ENCODE peak calls at places on chromosomes 13 and 19, in four cellular contexts. K, A, M and P are unnamed samples.

GRCh38 chr13:23797276-23797903 is 91.8 kb downstream of the MIPEP start:
- DNase-seq in K (no peak), A (no peak), M (no peak), P (no peak)

GRCh38 chr19:41588497-41589209 is 12.7 kb downstream of the CEACAM21 start:
- DNase-seq in M (peak), K (no peak), A (peak), P (no peak)

GRCh38 chr19:40750035-40750284 is 317 bp downstream of the ACTMAP start:
- DNase-seq in K (no peak), A (no peak), M (no peak), P (peak)

GRCh38 chr19:55242517-55242916 is 14.0 kb upstream of the TMEM86B start:
- DNase-seq in M (no peak), K (no peak), A (no peak), P (no peak)

GRCh38 chr13:42312817-42313431 is 41.0 kb downstream of the AKAP11 start:
- DNase-seq in K (no peak), M (no peak), A (no peak), P (no peak)

GRCh38 chr13:99601535-99601934 is 100.3 kb downstream of the TM9SF2 start:
- DNase-seq in A (no peak), K (no peak), M (no peak), P (no peak)

GRCh38 chr19:2051771-2052704 is 994 bp upstream of the MKNK2 start:
- DNase-seq in M (no peak), K (no peak), A (no peak), P (no peak)

GRCh38 chr19:32917612-32917996 is 48.0 kb upstream of the SLC7A9 start:
- DNase-seq in K (no peak), M (no peak), A (no peak), P (no peak)

GRCh38 chr13:20106751-20107150 is 54.1 kb downstream of the GJA3 start:
- DNase-seq in M (no peak), A (no peak), K (no peak), P (no peak)

GRCh38 chr19:4600893-4601292 is 38.4 kb upstream of the TNFAIP8L1 start:
- DNase-seq in K (no peak), M (no peak), A (no peak), P (no peak)

GRCh38 chr13:39890537-39890936 is 235.1 kb downstream of the COG6 start:
- DNase-seq in M (no peak), A (no peak), K (no peak), P (no peak)

GRCh38 chr19:6826281-6826920 is 53.9 kb downstream of the VAV1 start:
- DNase-seq in A (no peak), M (no peak), K (no peak), P (no peak)

GRCh38 chr19:3389876-3390361 is 23.5 kb downstream of the NFIC start:
- DNase-seq in A (no peak), M (no peak), K (no peak), P (no peak)

GRCh38 chr19:45119582-45119981 is 26.6 kb downstream of the PPP1R37 start:
- DNase-seq in M (no peak), A (no peak), K (no peak), P (no peak)

GRCh38 chr19:58409010-58409790 is 751 bp downstream of the ZNF584 start:
- DNase-seq in A (no peak), M (no peak), K (no peak), P (no peak)

GRCh38 chr19:18939922-18940775 is 868 bp downstream of the HOMER3 start:
- DNase-seq in M (peak), K (no peak), A (peak), P (peak)

GRCh38 chr19:6374179-6374709 is 1.5 kb downstream of the PSPN start:
- DNase-seq in M (no peak), K (no peak), A (no peak), P (no peak)

GRCh38 chr19:46830864-46831263 is 19.8 kb downstream of the AP2S1 start:
- DNase-seq in K (no peak), M (no peak), A (no peak), P (no peak)

GRCh38 chr19:29384676-29385075 is 141.1 kb upstream of the VSTM2B start:
- DNase-seq in K (no peak), M (no peak), A (no peak), P (no peak)

GRCh38 chr13:33194820-33195692 is 90.5 kb downstream of the STARD13 start:
- DNase-seq in K (no peak), M (no peak), A (no peak), P (no peak)

GRCh38 chr19:38869836-38870607 is 8.1 kb downstream of the RINL start:
- DNase-seq in K (peak), A (peak), M (peak), P (peak)

GRCh38 chr13:51674276-51674675 is 90.0 kb downstream of the WDFY2 start:
- DNase-seq in K (no peak), M (no peak), A (peak), P (no peak)

GRCh38 chr13:32318072-32318471 is 2.8 kb downstream of the BRCA2 start:
- DNase-seq in M (no peak), A (no peak), K (no peak), P (no peak)

GRCh38 chr13:67827992-67828391 is 597.9 kb upstream of the PCDH9 start:
- DNase-seq in M (no peak), K (no peak), A (no peak), P (no peak)

GRCh38 chr19:43609872-43610271 is 2.0 kb upstream of the SRRM5 start:
- DNase-seq in A (no peak), M (no peak), K (no peak), P (no peak)

GRCh38 chr19:40614595-40615411 is 13.6 kb downstream of the LTBP4 start:
- DNase-seq in K (no peak), A (peak), M (no peak), P (peak)

GRCh38 chr13:104106705-104107393 is 1040.6 kb upstream of the SLC10A2 start:
- DNase-seq in K (no peak), M (no peak), A (no peak), P (no peak)

GRCh38 chr19:55424518-55424917 is 16.9 kb upstream of the UBE2S start:
- DNase-seq in A (no peak), K (no peak), M (no peak), P (no peak)

GRCh38 chr13:51451467-51452390 is 1.1 kb downstream of the INTS6 start:
- DNase-seq in A (peak), K (no peak), M (peak), P (peak)

GRCh38 chr13:98582947-98583346 is 6.0 kb upstream of the STK24 start:
- DNase-seq in M (no peak), K (no peak), A (peak), P (no peak)

GRCh38 chr19:17075860-17076538 is 422 bp downstream of the MYO9B start:
- DNase-seq in M (peak), A (peak), K (no peak), P (no peak)

GRCh38 chr13:40381935-40382764 is 284.3 kb downstream of the FOXO1 start:
- DNase-seq in K (no peak), M (no peak), A (no peak), P (peak)

GRCh38 chr19:43470288-43470687 is 4.9 kb upstream of the LYPD3 start:
- DNase-seq in K (no peak), M (no peak), A (no peak), P (no peak)

GRCh38 chr19:40466219-40467006 is at the start of gene SPTBN4:
- DNase-seq in K (no peak), A (no peak), M (no peak), P (peak)

GRCh38 chr19:41906916-41907680 is 21.2 kb downstream of the ERFL start:
- DNase-seq in M (no peak), A (no peak), K (no peak), P (no peak)

GRCh38 chr13:91079190-91079589 is 268.3 kb upstream of the MIR17HG start:
- DNase-seq in K (no peak), A (no peak), M (no peak), P (no peak)

GRCh38 chr19:18865973-18866799 is 29.8 kb downstream of the CERS1 start:
- DNase-seq in A (peak), M (peak), K (peak), P (no peak)

GRCh38 chr19:56748443-56748842 is 76.9 kb upstream of the ZNF835 start:
- DNase-seq in M (no peak), A (no peak), K (no peak), P (no peak)
- TF ChIP-seq CTCF in M (no peak), A (no peak), K (peak), P (peak)

GRCh38 chr19:13953021-13953531 is 767 bp downstream of the DCAF15 start:
- DNase-seq in A (peak), K (no peak), M (peak), P (no peak)
- TF ChIP-seq CTCF in A (no peak), K (no peak), M (no peak), P (no peak)

GRCh38 chr13:30412351-30412750 is 9.9 kb upstream of the UBE2L5 start:
- DNase-seq in A (no peak), K (no peak), M (no peak), P (no peak)

GRCh38 chr13:30410705-30411125 is 11.6 kb upstream of the UBE2L5 start:
- DNase-seq in K (no peak), M (no peak), A (no peak), P (no peak)

GRCh38 chr13:30406779-30407416 is 15.4 kb upstream of the UBE2L5 start:
- DNase-seq in M (no peak), A (no peak), K (no peak), P (no peak)

GRCh38 chr13:30409911-30410704 is 12.2 kb upstream of the UBE2L5 start:
- DNase-seq in A (no peak), K (no peak), M (no peak), P (no peak)

DNA sequence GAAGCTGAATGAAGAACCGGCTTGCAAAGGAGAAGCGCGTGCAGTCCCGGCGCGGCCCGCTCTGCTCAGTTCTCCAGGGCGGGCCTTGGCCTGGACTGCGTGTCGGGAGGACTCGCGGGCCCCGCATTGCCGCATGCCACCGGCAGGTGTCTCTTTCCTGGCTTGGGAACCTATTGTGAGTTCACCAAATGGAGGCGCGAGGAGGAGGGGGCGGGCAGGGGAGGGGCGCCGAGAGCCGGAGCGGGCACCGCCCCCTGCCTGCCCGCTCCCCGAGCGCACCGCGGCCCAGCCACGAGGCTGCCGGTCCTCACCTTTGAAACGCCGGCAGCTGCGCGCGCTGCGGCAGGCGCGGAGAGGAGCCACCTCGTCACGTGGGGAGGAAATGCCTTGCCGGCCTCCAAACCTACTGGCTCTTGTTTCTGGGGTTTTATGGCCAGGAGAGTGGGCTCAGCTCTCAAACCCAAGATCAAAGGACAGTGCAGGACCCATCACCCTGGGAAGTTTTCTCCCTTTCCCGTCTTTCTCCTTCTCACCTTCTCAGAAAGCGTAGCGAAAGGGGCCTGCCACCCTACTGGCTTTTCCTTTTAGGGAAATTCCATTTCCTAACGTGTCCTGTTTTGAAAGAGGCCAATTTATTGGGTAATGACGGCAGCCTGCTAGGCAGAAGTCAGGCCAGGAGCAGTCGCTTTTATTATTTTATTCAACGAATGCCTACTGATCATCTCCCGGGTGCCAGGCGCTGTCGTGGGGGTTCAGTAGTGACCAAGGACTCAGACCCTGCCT is 13.8 kb upstream of the UBE2L5 start:
- DNase-seq in K (peak), A (peak), M (peak), P (peak)
- TF ChIP-seq CTCF in K (peak), A (peak), M (peak), P (peak)

DNA sequence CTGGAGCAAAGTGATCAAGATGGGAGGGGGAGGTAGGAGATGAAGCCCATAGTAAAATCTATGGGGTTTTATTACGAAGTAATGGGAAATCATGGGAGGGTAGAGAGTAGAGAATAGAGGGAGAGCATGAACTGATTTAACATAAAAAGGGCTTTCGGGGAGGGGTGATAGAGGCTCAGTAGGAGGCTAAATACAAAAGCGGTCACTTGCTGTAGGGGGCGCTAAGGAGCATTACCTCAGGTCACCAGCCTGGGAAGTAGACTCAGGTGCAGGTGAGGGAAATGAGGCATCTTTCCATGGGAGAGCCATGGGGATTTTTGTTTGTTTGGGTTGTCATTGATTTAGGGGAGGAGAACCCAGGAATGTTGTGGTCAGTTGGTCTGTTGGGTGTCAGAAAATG is 14.1 kb downstream of the KRTDAP start:
- DNase-seq in M (no peak), A (no peak), K (no peak), P (no peak)
- TF ChIP-seq CTCF in M (peak), A (no peak), K (no peak), P (peak)

DNA sequence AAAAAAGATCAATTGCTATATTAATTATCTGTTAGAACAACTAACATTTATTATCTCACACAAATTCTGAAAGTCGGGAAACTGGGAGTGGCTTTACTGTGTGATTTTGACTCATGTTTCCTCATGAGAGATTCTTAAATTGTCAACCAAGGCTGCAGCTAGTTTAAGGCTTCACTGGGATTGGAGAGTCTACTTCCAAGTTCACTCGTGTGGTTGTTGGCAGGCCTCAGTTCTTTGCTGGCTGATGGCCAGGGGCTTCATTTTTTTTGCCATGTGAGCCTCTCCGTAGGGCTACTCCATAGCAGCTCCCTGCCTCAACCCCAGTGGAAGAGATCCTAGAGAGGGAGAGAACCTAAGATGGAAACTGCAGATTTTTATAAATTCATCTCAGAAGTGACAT is 24.5 kb upstream of the LPAR6 start:
- DNase-seq in A (no peak), K (no peak), M (no peak), P (no peak)
- TF ChIP-seq CTCF in A (no peak), K (no peak), M (no peak), P (no peak)